ENCODE peak calls at places on chromosomes 4 and X, in five cellular contexts. One of them, this sample, is unnamed.

GRCh38 chr4:82799006-82799881 is 648 bp upstream of the SCD5 start:
- DNase-seq in GM20000: peak
- DNase-seq in right lobe of liver: no peak
- DNase-seq in GM10248: no peak
- DNase-seq in lower leg skin: no peak
- DNase-seq in this sample: no peak

GRCh38 chr4:159105761-159106243 is 2.9 kb downstream of the RAPGEF2 start:
- DNase-seq in GM20000: peak
- DNase-seq in right lobe of liver: no peak
- DNase-seq in GM10248: peak
- DNase-seq in lower leg skin: no peak
- DNase-seq in this sample: no peak

GRCh38 chr4:8759987-8760386 is 111.7 kb downstream of the HMX1 start:
- DNase-seq in GM20000: no peak
- DNase-seq in right lobe of liver: peak
- DNase-seq in GM10248: no peak
- DNase-seq in lower leg skin: no peak
- DNase-seq in this sample: no peak

GRCh38 chr4:110132822-110133719 is 65.3 kb downstream of the ELOVL6 start:
- DNase-seq in GM20000: no peak
- DNase-seq in right lobe of liver: no peak
- DNase-seq in GM10248: no peak
- DNase-seq in lower leg skin: no peak
- DNase-seq in this sample: no peak

GRCh38 chr4:11774346-11774745 is 345.7 kb upstream of the HS3ST1 start:
- DNase-seq in GM20000: no peak
- DNase-seq in right lobe of liver: no peak
- DNase-seq in GM10248: no peak
- DNase-seq in lower leg skin: no peak
- DNase-seq in this sample: no peak

GRCh38 chrX:11537141-11537540 is 128.6 kb downstream of the ARHGAP6 start:
- DNase-seq in GM20000: no peak
- DNase-seq in right lobe of liver: no peak
- DNase-seq in GM10248: no peak
- DNase-seq in lower leg skin: no peak
- DNase-seq in this sample: no peak

GRCh38 chr4:15457401-15458201 is 12.1 kb upstream of the CC2D2A start:
- DNase-seq in GM20000: peak
- DNase-seq in right lobe of liver: no peak
- DNase-seq in GM10248: peak
- DNase-seq in lower leg skin: no peak
- DNase-seq in this sample: no peak

GRCh38 chrX:132602701-132603100 is 113.9 kb upstream of the MBNL3 start:
- DNase-seq in GM20000: no peak
- DNase-seq in right lobe of liver: no peak
- DNase-seq in GM10248: no peak
- DNase-seq in lower leg skin: no peak
- DNase-seq in this sample: no peak

GRCh38 chrX:50211510-50211909 is 6.9 kb downstream of the CCNB3 start:
- DNase-seq in GM20000: no peak
- DNase-seq in right lobe of liver: no peak
- DNase-seq in GM10248: no peak
- DNase-seq in lower leg skin: no peak
- DNase-seq in this sample: no peak

GRCh38 chr4:47349323-47349722 is 114.2 kb downstream of the COMMD8 start:
- DNase-seq in GM20000: no peak
- DNase-seq in right lobe of liver: no peak
- DNase-seq in GM10248: no peak
- DNase-seq in lower leg skin: no peak
- DNase-seq in this sample: no peak

GRCh38 chr4:1777822-1778641 is 15.1 kb upstream of the FGFR3 start:
- DNase-seq in GM20000: no peak
- DNase-seq in right lobe of liver: no peak
- DNase-seq in GM10248: no peak
- DNase-seq in lower leg skin: no peak
- DNase-seq in this sample: no peak

GRCh38 chrX:6941041-6941440 is 206.5 kb upstream of the STS start:
- DNase-seq in GM20000: no peak
- DNase-seq in right lobe of liver: no peak
- DNase-seq in GM10248: no peak
- DNase-seq in lower leg skin: no peak
- DNase-seq in this sample: no peak

GRCh38 chrX:12452268-12452667 is 314.0 kb downstream of the FRMPD4 start:
- DNase-seq in GM20000: no peak
- DNase-seq in right lobe of liver: no peak
- DNase-seq in GM10248: no peak
- DNase-seq in lower leg skin: no peak
- DNase-seq in this sample: no peak

GRCh38 chr4:165464813-165465381 is 86.1 kb downstream of the CPE start:
- DNase-seq in GM20000: peak
- DNase-seq in right lobe of liver: no peak
- DNase-seq in GM10248: peak
- DNase-seq in lower leg skin: no peak
- DNase-seq in this sample: no peak

GRCh38 chr4:69321153-69321729 is 41.0 kb downstream of the UGT2B28 start:
- DNase-seq in GM20000: no peak
- DNase-seq in right lobe of liver: peak
- DNase-seq in GM10248: no peak
- DNase-seq in lower leg skin: peak
- DNase-seq in this sample: no peak

GRCh38 chr4:94581766-94582165 is 130.0 kb downstream of the PDLIM5 start:
- DNase-seq in GM20000: no peak
- DNase-seq in right lobe of liver: no peak
- DNase-seq in GM10248: no peak
- DNase-seq in lower leg skin: no peak
- DNase-seq in this sample: no peak

GRCh38 chrX:43813898-43814297 is 68.4 kb downstream of the MAOB start:
- DNase-seq in GM20000: no peak
- DNase-seq in right lobe of liver: no peak
- DNase-seq in GM10248: no peak
- DNase-seq in lower leg skin: no peak
- DNase-seq in this sample: no peak

GRCh38 chrX:109672239-109672638 is 47.3 kb upstream of the KCNE5 start:
- DNase-seq in GM20000: no peak
- DNase-seq in right lobe of liver: no peak
- DNase-seq in GM10248: no peak
- DNase-seq in lower leg skin: no peak
- DNase-seq in this sample: no peak

GRCh38 chrX:34909151-34909550 is 33.4 kb upstream of the FAM47B start:
- DNase-seq in GM20000: no peak
- DNase-seq in right lobe of liver: no peak
- DNase-seq in GM10248: no peak
- DNase-seq in lower leg skin: no peak
- DNase-seq in this sample: no peak

GRCh38 chrX:54357414-54358377 is at the start of gene WNK3:
- DNase-seq in GM20000: peak
- DNase-seq in right lobe of liver: peak
- DNase-seq in GM10248: peak
- DNase-seq in lower leg skin: peak
- DNase-seq in this sample: peak

GRCh38 chr4:53196872-53197759 is 168.7 kb downstream of the SCFD2 start:
- DNase-seq in GM20000: peak
- DNase-seq in right lobe of liver: no peak
- DNase-seq in GM10248: peak
- DNase-seq in lower leg skin: no peak
- DNase-seq in this sample: no peak

GRCh38 chr4:154998284-154998683 is 210.2 kb upstream of the NPY2R start:
- DNase-seq in GM20000: no peak
- DNase-seq in right lobe of liver: no peak
- DNase-seq in GM10248: no peak
- DNase-seq in lower leg skin: no peak
- DNase-seq in this sample: no peak

GRCh38 chr4:141576585-141577110 is 59.7 kb upstream of the IL15 start:
- DNase-seq in GM20000: no peak
- DNase-seq in right lobe of liver: no peak
- DNase-seq in GM10248: no peak
- DNase-seq in lower leg skin: no peak
- DNase-seq in this sample: no peak

GRCh38 chr4:8645753-8646124 is 53.2 kb downstream of the CPZ start:
- DNase-seq in GM20000: no peak
- DNase-seq in right lobe of liver: no peak
- DNase-seq in GM10248: no peak
- DNase-seq in lower leg skin: no peak
- DNase-seq in this sample: no peak

GRCh38 chr4:150784939-150785338 is 203.0 kb downstream of the MAB21L2 start:
- DNase-seq in GM20000: no peak
- DNase-seq in right lobe of liver: no peak
- DNase-seq in GM10248: no peak
- DNase-seq in lower leg skin: no peak
- DNase-seq in this sample: no peak

GRCh38 chr4:85783483-85783882 is 308.5 kb downstream of the ARHGAP24 start:
- DNase-seq in GM20000: no peak
- DNase-seq in right lobe of liver: no peak
- DNase-seq in GM10248: no peak
- DNase-seq in lower leg skin: no peak
- DNase-seq in this sample: no peak

GRCh38 chr4:183348706-183349659 is 26.8 kb upstream of the CLDN24 start:
- DNase-seq in GM20000: no peak
- DNase-seq in right lobe of liver: no peak
- DNase-seq in GM10248: no peak
- DNase-seq in lower leg skin: no peak
- DNase-seq in this sample: no peak

GRCh38 chr4:24637173-24637572 is 52.8 kb upstream of the DHX15 start:
- DNase-seq in GM20000: no peak
- DNase-seq in right lobe of liver: no peak
- DNase-seq in GM10248: no peak
- DNase-seq in lower leg skin: no peak
- DNase-seq in this sample: no peak

GRCh38 chrX:120840826-120841225 is 34.8 kb downstream of the CT47B1 start:
- DNase-seq in GM20000: no peak
- DNase-seq in right lobe of liver: no peak
- DNase-seq in GM10248: no peak
- DNase-seq in lower leg skin: no peak
- DNase-seq in this sample: no peak

GRCh38 chr4:69025191-69025998 is 70.9 kb upstream of the UGT2B7 start:
- DNase-seq in GM20000: no peak
- DNase-seq in right lobe of liver: no peak
- DNase-seq in GM10248: no peak
- DNase-seq in lower leg skin: no peak
- DNase-seq in this sample: no peak

GRCh38 chr4:2267841-2268240 is 5.9 kb upstream of the MXD4 start:
- DNase-seq in GM20000: no peak
- DNase-seq in right lobe of liver: no peak
- DNase-seq in GM10248: no peak
- DNase-seq in lower leg skin: no peak
- DNase-seq in this sample: no peak

GRCh38 chr4:108644237-108644636 is 6.2 kb upstream of the OSTC start:
- DNase-seq in GM20000: no peak
- DNase-seq in right lobe of liver: no peak
- DNase-seq in GM10248: no peak
- DNase-seq in lower leg skin: no peak
- DNase-seq in this sample: no peak

GRCh38 chr4:149370002-149370401 is 445.6 kb downstream of the IQCM start:
- DNase-seq in GM20000: no peak
- DNase-seq in right lobe of liver: no peak
- DNase-seq in GM10248: no peak
- DNase-seq in lower leg skin: no peak
- DNase-seq in this sample: no peak

DNA sequence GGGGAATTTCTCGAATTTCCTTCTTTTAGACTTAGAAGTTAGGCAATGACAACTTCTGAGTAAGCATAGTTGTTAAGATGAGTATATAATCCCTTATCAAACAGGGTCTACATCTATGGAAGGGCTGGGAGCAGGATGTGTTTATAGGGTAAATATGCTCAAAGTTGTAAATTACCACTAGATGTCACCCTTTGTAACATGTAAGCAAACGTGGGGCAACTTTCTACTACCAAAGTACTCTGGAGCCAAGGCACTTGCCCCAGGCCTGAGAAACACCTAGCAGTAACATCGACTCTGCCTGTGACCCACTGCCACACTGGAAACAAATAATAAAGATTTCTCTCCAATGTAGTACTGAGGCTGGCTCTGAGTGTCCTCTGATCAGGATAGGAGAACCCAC is 444.6 kb downstream of the IQCM start:
- DNase-seq in GM20000: peak
- DNase-seq in right lobe of liver: peak
- DNase-seq in GM10248: peak
- DNase-seq in lower leg skin: no peak
- DNase-seq in this sample: no peak
- TF ChIP-seq CTCF in GM20000: no peak
- TF ChIP-seq CTCF in right lobe of liver: peak
- TF ChIP-seq CTCF in GM10248: peak
- TF ChIP-seq CTCF in lower leg skin: no peak
- TF ChIP-seq CTCF in this sample: no peak

DNA sequence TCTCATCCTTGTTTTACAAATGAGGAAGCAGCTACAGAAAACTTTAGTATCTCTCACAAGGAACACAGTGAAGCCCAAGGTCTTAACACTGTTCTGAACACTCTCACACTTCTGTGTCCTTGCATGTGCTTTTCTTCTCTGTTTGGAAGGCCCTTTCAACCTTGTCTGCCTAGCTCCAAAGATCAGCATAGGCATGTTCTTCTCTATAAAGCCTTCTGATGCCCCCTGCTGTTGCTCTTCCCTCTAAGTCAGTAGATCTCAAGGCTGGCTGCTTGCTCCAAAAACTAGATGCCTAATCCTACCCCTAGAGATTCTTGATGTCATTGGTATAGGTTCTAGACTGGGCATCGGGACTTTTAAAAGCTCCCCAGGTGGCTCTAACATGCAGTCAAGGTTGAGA is 5.9 kb downstream of the APOO start:
- DNase-seq in GM20000: peak
- DNase-seq in right lobe of liver: no peak
- DNase-seq in GM10248: peak
- DNase-seq in lower leg skin: peak
- DNase-seq in this sample: no peak
- TF ChIP-seq CTCF in GM20000: peak
- TF ChIP-seq CTCF in right lobe of liver: peak
- TF ChIP-seq CTCF in GM10248: peak
- TF ChIP-seq CTCF in lower leg skin: no peak
- TF ChIP-seq CTCF in this sample: no peak

DNA sequence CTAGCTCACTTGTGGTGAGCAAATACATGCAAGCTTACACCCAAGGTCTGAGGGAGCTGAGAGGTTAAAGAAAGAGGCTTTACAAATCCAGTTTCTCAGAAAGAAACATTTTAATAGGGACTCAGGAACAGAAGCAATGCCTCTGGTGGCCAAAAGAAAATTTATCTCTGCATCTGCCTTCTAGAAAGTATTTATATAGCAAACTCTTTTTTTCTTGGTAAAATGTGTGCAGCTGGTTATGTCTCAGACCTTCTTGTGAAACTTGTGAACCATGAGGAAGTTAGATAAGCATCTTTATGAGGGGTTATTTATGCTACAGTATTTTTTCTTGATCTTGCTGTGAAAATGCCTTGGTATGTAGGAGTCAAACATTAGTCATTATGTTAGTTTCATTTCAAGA is 48.5 kb upstream of the CYSLTR1 start:
- DNase-seq in GM20000: no peak
- DNase-seq in right lobe of liver: no peak
- DNase-seq in GM10248: no peak
- DNase-seq in lower leg skin: no peak
- DNase-seq in this sample: no peak
- TF ChIP-seq CTCF in GM20000: no peak
- TF ChIP-seq CTCF in right lobe of liver: no peak
- TF ChIP-seq CTCF in GM10248: no peak
- TF ChIP-seq CTCF in lower leg skin: no peak
- TF ChIP-seq CTCF in this sample: no peak

GRCh38 chrX:149979126-149979644 is 40.9 kb upstream of the EOLA2 start:
- DNase-seq in GM20000: no peak
- DNase-seq in right lobe of liver: no peak
- DNase-seq in GM10248: no peak
- DNase-seq in lower leg skin: no peak
- DNase-seq in this sample: no peak
- TF ChIP-seq CTCF in GM20000: no peak
- TF ChIP-seq CTCF in right lobe of liver: no peak
- TF ChIP-seq CTCF in GM10248: no peak
- TF ChIP-seq CTCF in lower leg skin: no peak
- TF ChIP-seq CTCF in this sample: no peak

GRCh38 chrX:114162068-114162735 is 421.7 kb upstream of the HTR2C start:
- DNase-seq in GM20000: no peak
- DNase-seq in right lobe of liver: no peak
- DNase-seq in GM10248: no peak
- DNase-seq in lower leg skin: no peak
- DNase-seq in this sample: no peak
- TF ChIP-seq CTCF in GM20000: no peak
- TF ChIP-seq CTCF in right lobe of liver: no peak
- TF ChIP-seq CTCF in GM10248: no peak
- TF ChIP-seq CTCF in lower leg skin: no peak
- TF ChIP-seq CTCF in this sample: no peak

This sample was measured in activated B cell treated with CpG ODN at 0.5 μM for 24 hours.